ENCODE peak calls at places on chromosomes 1 and 21, in six cellular contexts. One of them, this sample, is unnamed.

GRCh38 chr21:25566645-25567044 is 40.6 kb downstream of the MRPL39 start:
- DNase-seq in HepG2: no peak
- DNase-seq in SK-N-SH: no peak
- DNase-seq in K562: no peak
- DNase-seq in A549: no peak
- DNase-seq in H1: no peak
- DNase-seq in this sample: no peak

GRCh38 chr1:227728059-227728891 is 6.8 kb downstream of the JMJD4 start:
- DNase-seq in HepG2: peak
- DNase-seq in SK-N-SH: peak
- DNase-seq in K562: peak
- DNase-seq in A549: peak
- DNase-seq in H1: peak
- DNase-seq in this sample: peak

GRCh38 chr1:222037720-222038119 is 295.8 kb upstream of the DUSP10 start:
- DNase-seq in HepG2: no peak
- DNase-seq in SK-N-SH: no peak
- DNase-seq in K562: no peak
- DNase-seq in A549: no peak
- DNase-seq in H1: no peak
- DNase-seq in this sample: no peak

GRCh38 chr1:88609051-88609450 is 75.0 kb upstream of the PKN2 start:
- DNase-seq in HepG2: no peak
- DNase-seq in SK-N-SH: no peak
- DNase-seq in K562: no peak
- DNase-seq in A549: no peak
- DNase-seq in H1: no peak
- DNase-seq in this sample: no peak

GRCh38 chr1:64744492-64745180 is at the start of gene RAVER2:
- DNase-seq in HepG2: peak
- DNase-seq in SK-N-SH: peak
- DNase-seq in K562: peak
- DNase-seq in A549: peak
- DNase-seq in H1: peak
- DNase-seq in this sample: no peak

GRCh38 chr1:19754482-19754881 is 45.2 kb downstream of the TMCO4 start:
- DNase-seq in HepG2: no peak
- DNase-seq in SK-N-SH: no peak
- DNase-seq in K562: no peak
- DNase-seq in A549: no peak
- DNase-seq in H1: no peak
- DNase-seq in this sample: no peak

GRCh38 chr21:31351438-31351837 is 7.4 kb upstream of the TIAM1 start:
- DNase-seq in HepG2: no peak
- DNase-seq in SK-N-SH: no peak
- DNase-seq in K562: no peak
- DNase-seq in A549: peak
- DNase-seq in H1: no peak
- DNase-seq in this sample: no peak

GRCh38 chr1:192969091-192969490 is 90.1 kb downstream of the UCHL5 start:
- DNase-seq in HepG2: no peak
- DNase-seq in SK-N-SH: no peak
- DNase-seq in K562: no peak
- DNase-seq in A549: no peak
- DNase-seq in H1: no peak
- DNase-seq in this sample: no peak

GRCh38 chr1:1629430-1630190 is 2.4 kb upstream of the MMP23B start:
- DNase-seq in HepG2: no peak
- DNase-seq in SK-N-SH: peak
- DNase-seq in K562: no peak
- DNase-seq in A549: no peak
- DNase-seq in H1: peak
- DNase-seq in this sample: no peak

GRCh38 chr1:42424201-42424600 is 31.6 kb downstream of the ZMYND12 start:
- DNase-seq in HepG2: no peak
- DNase-seq in SK-N-SH: no peak
- DNase-seq in K562: no peak
- DNase-seq in A549: no peak
- DNase-seq in H1: no peak
- DNase-seq in this sample: no peak

GRCh38 chr1:237281481-237281880 is 239.5 kb downstream of the RYR2 start:
- DNase-seq in HepG2: no peak
- DNase-seq in SK-N-SH: no peak
- DNase-seq in K562: no peak
- DNase-seq in A549: no peak
- DNase-seq in H1: no peak
- DNase-seq in this sample: no peak

GRCh38 chr1:43453442-43454269 is at the start of gene HYI:
- DNase-seq in HepG2: no peak
- DNase-seq in SK-N-SH: peak
- DNase-seq in K562: peak
- DNase-seq in A549: peak
- DNase-seq in H1: peak
- DNase-seq in this sample: peak

GRCh38 chr1:43451157-43451591 is 2.6 kb downstream of the HYI start:
- DNase-seq in HepG2: no peak
- DNase-seq in SK-N-SH: no peak
- DNase-seq in K562: no peak
- DNase-seq in A549: no peak
- DNase-seq in H1: no peak
- DNase-seq in this sample: no peak

GRCh38 chr1:43452789-43453441 is 816 bp downstream of the HYI start:
- DNase-seq in HepG2: no peak
- DNase-seq in SK-N-SH: no peak
- DNase-seq in K562: peak
- DNase-seq in A549: no peak
- DNase-seq in H1: no peak
- DNase-seq in this sample: no peak

GRCh38 chr1:43450251-43451070 is 3.3 kb downstream of the HYI start:
- DNase-seq in HepG2: no peak
- DNase-seq in SK-N-SH: no peak
- DNase-seq in K562: no peak
- DNase-seq in A549: no peak
- DNase-seq in H1: no peak
- DNase-seq in this sample: no peak

DNA sequence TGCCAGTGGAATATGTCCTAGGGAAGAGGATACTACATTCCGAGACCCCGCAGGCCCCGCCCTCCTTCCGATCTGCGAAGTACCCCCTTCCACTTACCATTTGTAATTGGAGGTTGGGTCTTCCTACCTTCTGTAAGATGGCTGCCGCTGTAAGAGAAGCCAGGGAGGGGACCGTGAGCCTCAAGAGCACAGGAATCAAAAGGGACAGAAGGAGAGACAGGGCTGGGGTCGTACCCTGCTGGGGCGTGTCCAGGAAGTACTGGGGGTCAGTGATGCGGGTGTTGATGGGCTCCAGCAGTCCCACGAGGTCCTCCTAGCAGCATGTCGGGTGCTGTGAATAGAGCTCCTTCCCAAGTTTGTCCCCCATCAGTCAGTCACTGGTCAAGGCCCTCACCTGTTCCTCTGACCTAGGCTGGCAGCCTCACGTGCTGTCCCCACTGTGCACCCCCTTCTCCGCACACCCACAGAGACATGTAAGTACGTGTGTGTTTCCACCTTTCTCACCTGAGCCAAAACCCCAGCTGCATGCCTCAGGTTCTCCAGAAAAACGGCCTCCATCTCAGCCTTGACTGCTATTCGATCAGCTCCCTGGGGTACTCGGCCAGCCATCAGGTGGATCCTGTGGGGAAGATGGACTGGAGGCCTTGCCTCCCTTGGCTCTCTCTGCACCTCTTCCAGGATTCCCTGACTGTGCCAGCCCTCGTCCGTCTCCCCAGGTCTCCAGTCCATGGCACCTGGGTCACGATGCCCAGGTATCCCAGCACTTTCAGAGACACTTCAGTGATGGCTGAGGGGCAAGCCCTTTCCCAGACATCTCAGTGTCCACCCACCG is 1.8 kb downstream of the HYI start:
- DNase-seq in HepG2: no peak
- DNase-seq in SK-N-SH: no peak
- DNase-seq in K562: no peak
- DNase-seq in A549: no peak
- DNase-seq in H1: no peak
- DNase-seq in this sample: no peak
- TF ChIP-seq RFX5 in HepG2: no peak
- TF ChIP-seq RFX5 in SK-N-SH: no peak
- TF ChIP-seq RFX5 in K562: no peak
- TF ChIP-seq RFX5 in A549: no peak
- TF ChIP-seq RFX5 in H1: no peak
- TF ChIP-seq RFX5 in this sample: no peak

GRCh38 chr1:87106867-87107266 is 192.4 kb downstream of the HS2ST1 start:
- DNase-seq in HepG2: no peak
- DNase-seq in SK-N-SH: no peak
- DNase-seq in K562: no peak
- DNase-seq in A549: no peak
- DNase-seq in H1: no peak
- DNase-seq in this sample: no peak

GRCh38 chr1:87106158-87106557 is 191.7 kb downstream of the HS2ST1 start:
- DNase-seq in HepG2: no peak
- DNase-seq in SK-N-SH: no peak
- DNase-seq in K562: no peak
- DNase-seq in A549: no peak
- DNase-seq in H1: no peak
- DNase-seq in this sample: no peak

GRCh38 chr1:87108228-87108627 is 193.8 kb downstream of the HS2ST1 start:
- DNase-seq in HepG2: no peak
- DNase-seq in SK-N-SH: no peak
- DNase-seq in K562: no peak
- DNase-seq in A549: no peak
- DNase-seq in H1: no peak
- DNase-seq in this sample: no peak

GRCh38 chr1:87111659-87112339 is 197.4 kb downstream of the HS2ST1 start:
- DNase-seq in HepG2: peak
- DNase-seq in SK-N-SH: no peak
- DNase-seq in K562: no peak
- DNase-seq in A549: no peak
- DNase-seq in H1: no peak
- DNase-seq in this sample: no peak

DNA sequence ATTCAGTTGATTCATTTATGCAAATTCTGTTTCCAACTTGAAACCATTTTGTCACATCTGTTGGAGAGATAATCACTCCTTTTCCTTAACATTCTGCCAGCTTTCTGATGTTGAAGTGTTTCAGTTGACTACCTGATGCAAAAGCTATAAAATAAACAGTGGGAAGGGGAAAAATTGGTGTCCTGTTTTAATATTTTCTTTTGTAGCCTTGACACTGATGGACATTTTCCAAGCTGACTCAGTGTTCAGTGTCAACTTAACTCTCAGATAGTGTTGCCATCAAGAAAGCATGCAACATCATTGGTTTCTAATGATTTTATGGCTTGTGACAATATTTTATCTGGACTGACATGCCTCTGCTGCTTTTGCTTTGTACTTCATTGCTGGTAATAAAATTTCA is 194.6 kb downstream of the HS2ST1 start:
- DNase-seq in HepG2: no peak
- DNase-seq in SK-N-SH: no peak
- DNase-seq in K562: no peak
- DNase-seq in A549: no peak
- DNase-seq in H1: no peak
- DNase-seq in this sample: no peak
- TF ChIP-seq EP300 in HepG2: no peak
- TF ChIP-seq EP300 in SK-N-SH: no peak
- TF ChIP-seq EP300 in K562: no peak
- TF ChIP-seq EP300 in A549: no peak
- TF ChIP-seq EP300 in H1: no peak
- TF ChIP-seq EP300 in this sample: no peak

DNA sequence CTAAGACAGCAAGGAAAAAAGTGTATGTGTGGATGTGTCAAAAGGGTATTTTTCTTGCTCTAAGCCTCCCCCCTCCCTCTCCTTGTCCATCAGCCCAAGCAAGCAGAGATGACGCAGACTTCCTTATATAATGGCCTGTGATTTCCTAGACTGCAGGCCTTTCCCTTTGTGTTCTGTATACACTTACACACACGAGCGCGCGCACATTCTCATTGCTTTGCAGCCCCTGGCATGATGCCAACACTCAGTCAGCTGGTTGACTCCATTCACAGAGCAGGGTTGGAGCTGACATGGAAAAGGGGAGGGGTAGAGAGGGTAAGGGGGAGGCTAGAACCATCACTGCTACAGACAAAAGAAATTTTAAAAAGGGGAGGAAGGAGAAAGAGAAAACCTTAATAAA is 41.8 kb downstream of the GATAD2B start:
- DNase-seq in HepG2: peak
- DNase-seq in SK-N-SH: peak
- DNase-seq in K562: no peak
- DNase-seq in A549: no peak
- DNase-seq in H1: no peak
- DNase-seq in this sample: no peak
- TF ChIP-seq RFX5 in HepG2: no peak
- TF ChIP-seq RFX5 in SK-N-SH: no peak
- TF ChIP-seq RFX5 in K562: no peak
- TF ChIP-seq RFX5 in A549: no peak
- TF ChIP-seq RFX5 in H1: no peak
- TF ChIP-seq RFX5 in this sample: no peak

GRCh38 chr1:14946011-14946359 is 207.6 kb upstream of the TMEM51 start:
- DNase-seq in HepG2: no peak
- DNase-seq in SK-N-SH: no peak
- DNase-seq in K562: no peak
- DNase-seq in A549: no peak
- DNase-seq in H1: no peak
- DNase-seq in this sample: no peak

GRCh38 chr1:14945132-14946010 is 208.2 kb upstream of the TMEM51 start:
- DNase-seq in HepG2: no peak
- DNase-seq in SK-N-SH: peak
- DNase-seq in K562: no peak
- DNase-seq in A549: no peak
- DNase-seq in H1: peak
- DNase-seq in this sample: no peak

GRCh38 chr1:14948112-14948652 is 205.4 kb upstream of the TMEM51 start:
- DNase-seq in HepG2: no peak
- DNase-seq in SK-N-SH: no peak
- DNase-seq in K562: no peak
- DNase-seq in A549: no peak
- DNase-seq in H1: no peak
- DNase-seq in this sample: no peak

GRCh38 chr1:14947421-14947820 is 206.1 kb upstream of the TMEM51 start:
- DNase-seq in HepG2: no peak
- DNase-seq in SK-N-SH: no peak
- DNase-seq in K562: no peak
- DNase-seq in A549: no peak
- DNase-seq in H1: no peak
- DNase-seq in this sample: no peak

DNA sequence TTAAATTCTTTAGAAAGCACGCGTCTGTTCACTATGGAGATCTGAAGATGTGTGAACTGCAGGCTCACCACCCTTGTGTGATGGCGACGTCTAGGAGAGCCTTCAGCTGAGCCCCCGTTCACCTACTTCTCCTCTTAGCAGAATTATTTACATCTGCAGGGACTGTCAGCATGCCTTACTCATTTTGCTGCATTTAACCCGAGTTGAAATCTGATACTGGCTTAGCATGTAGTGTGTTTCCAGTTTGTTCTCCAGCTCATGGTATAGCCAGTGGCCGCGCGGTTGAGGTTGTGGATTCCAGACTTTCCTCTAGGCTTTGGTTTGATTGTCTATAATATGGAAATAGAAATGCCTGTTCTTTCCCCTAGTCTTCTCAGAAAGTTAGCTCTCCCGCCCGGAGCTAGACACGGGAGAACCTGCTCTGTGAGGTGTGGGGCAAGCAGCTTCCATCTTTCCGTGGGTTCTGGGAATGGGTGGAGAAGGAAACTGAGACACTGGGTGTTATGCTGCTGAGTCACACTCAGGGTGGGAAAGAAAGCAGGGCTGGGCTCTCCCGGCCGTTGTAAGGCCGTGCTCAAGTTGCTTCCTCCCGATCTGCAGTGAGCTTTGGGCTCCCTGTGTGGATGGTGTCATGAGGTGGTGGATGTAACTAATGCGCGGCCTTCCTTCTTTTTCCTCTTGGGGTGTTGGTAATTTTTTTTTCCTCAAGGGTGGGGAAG is 206.8 kb upstream of the TMEM51 start:
- DNase-seq in HepG2: no peak
- DNase-seq in SK-N-SH: no peak
- DNase-seq in K562: no peak
- DNase-seq in A549: no peak
- DNase-seq in H1: no peak
- DNase-seq in this sample: no peak
- TF ChIP-seq EP300 in HepG2: no peak
- TF ChIP-seq EP300 in SK-N-SH: no peak
- TF ChIP-seq EP300 in K562: no peak
- TF ChIP-seq EP300 in A549: no peak
- TF ChIP-seq EP300 in H1: no peak
- TF ChIP-seq EP300 in this sample: no peak

This sample was measured in GM12878.